ENCODE peak calls at places on chromosomes 3 and 15, in nine cellular contexts. One of them, this sample, is unnamed.

GRCh38 chr15:73796266-73796939 is 43.3 kb upstream of the INSYN1 start:
- DNase-seq in ovary: no peak
- DNase-seq in NCI-H1092 treated with DMSO at 0.1 percent for 48 hours: no peak
- DNase-seq in heart left ventricle: peak; percentile 73
- DNase-seq in stimulated activated CD8-positive, alpha-beta memory T cell treated with anti-CD3 and anti-CD28 coated beads, Interleukin-12 subunit alpha, Interleukin-12 subunit beta, amount 100 ng/mL, for 1 hour: no peak
- DNase-seq in GDM1: no peak
- DNase-seq in BJ: no peak
- DNase-seq in transverse colon: no peak
- DNase-seq in PC-9: no peak
- DNase-seq in this sample: no peak

GRCh38 chr3:60609446-60609845 is 641.8 kb downstream of the FHIT start:
- DNase-seq in NCI-H1092 treated with DMSO at 0.1 percent for 48 hours: no peak
- DNase-seq in stimulated activated CD8-positive, alpha-beta memory T cell treated with anti-CD3 and anti-CD28 coated beads, Interleukin-12 subunit alpha, Interleukin-12 subunit beta, amount 100 ng/mL, for 1 hour: no peak
- DNase-seq in BJ: no peak
- DNase-seq in ovary: no peak
- DNase-seq in PC-9: no peak
- DNase-seq in heart left ventricle: no peak
- DNase-seq in GDM1: no peak
- DNase-seq in transverse colon: no peak
- DNase-seq in this sample: no peak

GRCh38 chr3:187914231-187914630 is 169.0 kb upstream of the BCL6 start:
- DNase-seq in ovary: no peak
- DNase-seq in heart left ventricle: peak; percentile 21
- DNase-seq in GDM1: no peak
- DNase-seq in stimulated activated CD8-positive, alpha-beta memory T cell treated with anti-CD3 and anti-CD28 coated beads, Interleukin-12 subunit alpha, Interleukin-12 subunit beta, amount 100 ng/mL, for 1 hour: no peak
- DNase-seq in PC-9: peak; percentile 98
- DNase-seq in transverse colon: no peak
- DNase-seq in NCI-H1092 treated with DMSO at 0.1 percent for 48 hours: no peak
- DNase-seq in BJ: no peak
- DNase-seq in this sample: no peak

GRCh38 chr15:88635343-88635742 is 3.5 kb upstream of the ISG20 start:
- DNase-seq in heart left ventricle: no peak
- DNase-seq in PC-9: no peak
- DNase-seq in ovary: no peak
- DNase-seq in GDM1: no peak
- DNase-seq in NCI-H1092 treated with DMSO at 0.1 percent for 48 hours: no peak
- DNase-seq in transverse colon: peak; percentile 57
- DNase-seq in stimulated activated CD8-positive, alpha-beta memory T cell treated with anti-CD3 and anti-CD28 coated beads, Interleukin-12 subunit alpha, Interleukin-12 subunit beta, amount 100 ng/mL, for 1 hour: no peak
- DNase-seq in BJ: no peak
- DNase-seq in this sample: no peak

GRCh38 chr3:10273697-10274305 is 18.9 kb downstream of the GHRL start:
- DNase-seq in heart left ventricle: no peak
- DNase-seq in transverse colon: no peak
- DNase-seq in ovary: no peak
- DNase-seq in BJ: no peak
- DNase-seq in GDM1: no peak
- DNase-seq in NCI-H1092 treated with DMSO at 0.1 percent for 48 hours: no peak
- DNase-seq in PC-9: no peak
- DNase-seq in stimulated activated CD8-positive, alpha-beta memory T cell treated with anti-CD3 and anti-CD28 coated beads, Interleukin-12 subunit alpha, Interleukin-12 subunit beta, amount 100 ng/mL, for 1 hour: no peak
- DNase-seq in this sample: no peak

GRCh38 chr15:78065284-78065872 is 12.1 kb downstream of the TBC1D2B start:
- DNase-seq in transverse colon: peak; percentile 66
- DNase-seq in heart left ventricle: peak; percentile 42
- DNase-seq in GDM1: no peak
- DNase-seq in NCI-H1092 treated with DMSO at 0.1 percent for 48 hours: no peak
- DNase-seq in PC-9: peak; percentile 92
- DNase-seq in stimulated activated CD8-positive, alpha-beta memory T cell treated with anti-CD3 and anti-CD28 coated beads, Interleukin-12 subunit alpha, Interleukin-12 subunit beta, amount 100 ng/mL, for 1 hour: no peak
- DNase-seq in BJ: peak; percentile 97
- DNase-seq in ovary: peak; percentile 82
- DNase-seq in this sample: no peak

GRCh38 chr3:33884204-33884561 is 85.8 kb downstream of the PDCD6IP start:
- DNase-seq in ovary: no peak
- DNase-seq in stimulated activated CD8-positive, alpha-beta memory T cell treated with anti-CD3 and anti-CD28 coated beads, Interleukin-12 subunit alpha, Interleukin-12 subunit beta, amount 100 ng/mL, for 1 hour: no peak
- DNase-seq in heart left ventricle: no peak
- DNase-seq in GDM1: no peak
- DNase-seq in transverse colon: no peak
- DNase-seq in BJ: no peak
- DNase-seq in PC-9: no peak
- DNase-seq in NCI-H1092 treated with DMSO at 0.1 percent for 48 hours: no peak
- DNase-seq in this sample: peak; percentile 9

GRCh38 chr3:119145500-119146167 is at the start of gene TEX55:
- DNase-seq in GDM1: no peak
- DNase-seq in transverse colon: peak; percentile 12
- DNase-seq in ovary: no peak
- DNase-seq in PC-9: no peak
- DNase-seq in stimulated activated CD8-positive, alpha-beta memory T cell treated with anti-CD3 and anti-CD28 coated beads, Interleukin-12 subunit alpha, Interleukin-12 subunit beta, amount 100 ng/mL, for 1 hour: no peak
- DNase-seq in BJ: no peak
- DNase-seq in NCI-H1092 treated with DMSO at 0.1 percent for 48 hours: peak; percentile 68
- DNase-seq in heart left ventricle: no peak
- DNase-seq in this sample: peak; percentile 2

GRCh38 chr3:190865419-190865818 is 2.9 kb upstream of the GMNC start:
- DNase-seq in PC-9: no peak
- DNase-seq in NCI-H1092 treated with DMSO at 0.1 percent for 48 hours: no peak
- DNase-seq in heart left ventricle: no peak
- DNase-seq in ovary: no peak
- DNase-seq in GDM1: no peak
- DNase-seq in stimulated activated CD8-positive, alpha-beta memory T cell treated with anti-CD3 and anti-CD28 coated beads, Interleukin-12 subunit alpha, Interleukin-12 subunit beta, amount 100 ng/mL, for 1 hour: no peak
- DNase-seq in BJ: no peak
- DNase-seq in transverse colon: no peak
- DNase-seq in this sample: no peak

GRCh38 chr3:52090131-52090548 is 33.8 kb upstream of the DUSP7 start:
- DNase-seq in PC-9: no peak
- DNase-seq in heart left ventricle: peak; percentile 48
- DNase-seq in BJ: peak; percentile 88
- DNase-seq in GDM1: no peak
- DNase-seq in transverse colon: no peak
- DNase-seq in ovary: peak; percentile 45
- DNase-seq in stimulated activated CD8-positive, alpha-beta memory T cell treated with anti-CD3 and anti-CD28 coated beads, Interleukin-12 subunit alpha, Interleukin-12 subunit beta, amount 100 ng/mL, for 1 hour: no peak
- DNase-seq in NCI-H1092 treated with DMSO at 0.1 percent for 48 hours: no peak
- DNase-seq in this sample: no peak

GRCh38 chr3:141462176-141462859 is 24.5 kb upstream of the RASA2 start:
- DNase-seq in heart left ventricle: no peak
- DNase-seq in BJ: no peak
- DNase-seq in transverse colon: no peak
- DNase-seq in PC-9: no peak
- DNase-seq in GDM1: no peak
- DNase-seq in stimulated activated CD8-positive, alpha-beta memory T cell treated with anti-CD3 and anti-CD28 coated beads, Interleukin-12 subunit alpha, Interleukin-12 subunit beta, amount 100 ng/mL, for 1 hour: no peak
- DNase-seq in NCI-H1092 treated with DMSO at 0.1 percent for 48 hours: no peak
- DNase-seq in ovary: no peak
- DNase-seq in this sample: no peak